ENCODE peak calls at places on chromosomes 12 and 14, in nine cellular contexts. D is midbrain; R is T follicular helper cell; H is stimulated activated CD8-positive, alpha-beta memory T cell treated with anti-CD3 and anti-CD28 coated beads, Interleukin-12 subunit alpha, Interleukin-12 subunit beta, amount 100 ng/mL, for 1 hour; T is NCI-H1417; M is Calu3; V is SW480; U is NCI-H146; N is HTR-8/SVneo. X is an unnamed sample.

GRCh38 chr14:95222151-95222631 is 64.9 kb upstream of the DICER1 start:
- DNase-seq in D (no peak), R (no peak), H (no peak), T (peak; percentile 32), M (no peak), V (no peak), U (no peak), N (peak; percentile 54), X (no peak)

GRCh38 chr12:3035815-3036702 is 41.1 kb upstream of the TSPAN9 start:
- DNase-seq in D (peak; percentile 82), R (no peak), H (no peak), T (peak; percentile 31), M (no peak), V (peak; percentile 30), U (no peak), N (no peak), X (no peak)

GRCh38 chr12:114306646-114307045 is 99.3 kb downstream of the TBX5 start:
- DNase-seq in D (no peak), R (no peak), H (no peak), T (no peak), M (no peak), V (peak; percentile 23), U (no peak), N (no peak), X (no peak)

GRCh38 chr12:117032593-117033381 is 66.4 kb downstream of the TESC start:
- DNase-seq in D (no peak), R (no peak), H (no peak), T (peak; percentile 92), M (no peak), V (no peak), U (no peak), N (no peak), X (no peak)

GRCh38 chr12:112546996-112547395 is 128.2 kb downstream of the PTPN11 start:
- DNase-seq in D (no peak), R (no peak), H (no peak), T (no peak), M (no peak), V (no peak), U (no peak), N (no peak), X (no peak)

GRCh38 chr12:119225454-119225853 is 46.7 kb downstream of the HSPB8 start:
- DNase-seq in D (no peak), R (no peak), H (no peak), T (no peak), M (peak; percentile 43), V (no peak), U (peak; percentile 45), N (no peak), X (no peak)

GRCh38 chr12:68481181-68481941 is 129.3 kb upstream of the RAP1B start:
- DNase-seq in D (no peak), R (no peak), H (no peak), T (no peak), M (no peak), V (no peak), U (no peak), N (no peak), X (no peak)

GRCh38 chr12:29581641-29582040 is 84.2 kb upstream of the OVCH1 start:
- DNase-seq in D (no peak), R (no peak), H (no peak), T (no peak), M (no peak), V (no peak), U (no peak), N (no peak), X (no peak)

GRCh38 chr14:95691591-95691990 is 5.4 kb downstream of the TCL1B start:
- DNase-seq in D (no peak), R (no peak), H (no peak), T (no peak), M (no peak), V (no peak), U (no peak), N (no peak), X (no peak)

GRCh38 chr12:25200703-25201102 is 5.7 kb downstream of the ETFRF1 start:
- DNase-seq in D (no peak), R (no peak), H (no peak), T (no peak), M (no peak), V (peak; percentile 27), U (no peak), N (no peak), X (no peak)

GRCh38 chr14:92340938-92341337 is 18.0 kb downstream of the SLC24A4 start:
- DNase-seq in D (no peak), R (no peak), H (no peak), T (no peak), M (no peak), V (no peak), U (no peak), N (no peak), X (no peak)